ENCODE peak calls at places on chromosomes 4 and X, in five cellular contexts. A, V, P, U and F are unnamed samples.

GRCh38 chr4:29539226-29539625 is 1180.9 kb upstream of the PCDH7 start:
- DNase-seq in A (no peak), V (peak; percentile 39), P (no peak), U (peak; percentile 6), F (no peak)

GRCh38 chr4:77817304-77818076 is 1.7 kb downstream of the CNOT6L start:
- DNase-seq in A (no peak), V (peak; percentile 3), P (no peak), U (no peak), F (no peak)

GRCh38 chrX:10981491-10981890 is 129.6 kb upstream of the HCCS start:
- DNase-seq in A (no peak), V (no peak), P (no peak), U (no peak), F (no peak)

GRCh38 chr4:100504086-100504874 is 13.5 kb downstream of the EMCN start:
- DNase-seq in A (no peak), V (no peak), P (no peak), U (no peak), F (no peak)

GRCh38 chr4:127000090-127000489 is 632.7 kb upstream of the INTU start:
- DNase-seq in A (no peak), V (no peak), P (no peak), U (no peak), F (no peak)

GRCh38 chr4:151950993-151951726 is 190.4 kb upstream of the GATB start:
- DNase-seq in A (no peak), V (no peak), P (no peak), U (no peak), F (no peak)

GRCh38 chr4:177107288-177107901 is 202.3 kb upstream of the NEIL3 start:
- DNase-seq in A (no peak), V (peak; percentile 20), P (no peak), U (no peak), F (no peak)

GRCh38 chrX:94302446-94302845 is 628.4 kb downstream of the FAM133A start:
- DNase-seq in A (no peak), V (no peak), P (no peak), U (no peak), F (no peak)

GRCh38 chr4:61320154-61320553 is 120.0 kb downstream of the ADGRL3 start:
- DNase-seq in A (no peak), V (no peak), P (no peak), U (no peak), F (no peak)

GRCh38 chr4:100736651-100737450 is 219.0 kb upstream of the EMCN start:
- DNase-seq in A (no peak), V (peak; percentile 97), P (no peak), U (peak; percentile 76), F (no peak)